ENCODE peak calls at places on chromosomes 12 and 14, in six cellular contexts. R is GM12891, M is GM12878, V is HepG2, D is K562, H is H1. A is an unnamed sample.

GRCh38 chr12:42679402-42679801 is 89.9 kb upstream of the PRICKLE1 start:
- DNase-seq in R (no peak), M (no peak), V (no peak), D (no peak), H (no peak), A (no peak)

GRCh38 chr12:116133149-116133548 is 144.3 kb downstream of the MED13L start:
- DNase-seq in R (no peak), M (no peak), V (peak; percentile 78), D (no peak), H (no peak), A (no peak)

GRCh38 chr12:62256408-62257079 is 3.7 kb upstream of the USP15 start:
- DNase-seq in R (no peak), M (no peak), V (no peak), D (peak; percentile 17), H (no peak), A (no peak)

GRCh38 chr12:93010461-93010860 is 81.4 kb upstream of the EEA1 start:
- DNase-seq in R (no peak), M (no peak), V (no peak), D (no peak), H (no peak), A (no peak)

GRCh38 chr14:73833530-73834257 is 17.9 kb upstream of the PTGR2 start:
- DNase-seq in R (no peak), M (no peak), V (peak; percentile 60), D (no peak), H (no peak), A (no peak)

GRCh38 chr12:120412421-120412820 is 25.5 kb upstream of the COX6A1 start:
- DNase-seq in R (no peak), M (no peak), V (no peak), D (no peak), H (no peak), A (no peak)

GRCh38 chr14:99871771-99872170 is 78.6 kb downstream of the EML1 start:
- DNase-seq in R (no peak), M (no peak), V (no peak), D (no peak), H (no peak), A (no peak)

GRCh38 chr12:99605-100004 is 33.0 kb downstream of the IQSEC3 start:
- DNase-seq in R (no peak), M (no peak), V (no peak), D (no peak), H (no peak), A (no peak)

GRCh38 chr12:11460343-11461023 is 65.1 kb upstream of the PRB2 start:
- DNase-seq in R (no peak), M (no peak), V (no peak), D (no peak), H (no peak), A (no peak)

GRCh38 chr14:35847636-35848035 is 21.5 kb downstream of the BRMS1L start:
- DNase-seq in R (no peak), M (no peak), V (no peak), D (no peak), H (no peak), A (no peak)
- TF ChIP-seq TAF1 in R (no peak), M (no peak), V (no peak), D (no peak), H (no peak), A (no peak)

GRCh38 chr12:104290320-104290719 is 13.2 kb upstream of the EID3 start:
- DNase-seq in R (no peak), M (no peak), V (no peak), D (no peak), H (no peak), A (no peak)

GRCh38 chr12:104290855-104291254 is 12.7 kb upstream of the EID3 start:
- DNase-seq in R (no peak), M (no peak), V (no peak), D (no peak), H (no peak), A (no peak)

GRCh38 chr12:104285740-104286537 is 17.6 kb upstream of the EID3 start:
- DNase-seq in R (no peak), M (no peak), V (no peak), D (no peak), H (no peak), A (no peak)

GRCh38 chr12:104286538-104287482 is 16.7 kb upstream of the EID3 start:
- DNase-seq in R (peak; percentile 60), M (peak; percentile 94), V (peak; percentile 95), D (peak; percentile 90), H (peak; percentile 90), A (peak; percentile 63)

GRCh38 chr12:104288635-104289258 is 14.8 kb upstream of the EID3 start:
- DNase-seq in R (peak; percentile 73), M (peak; percentile 65), V (peak; percentile 93), D (peak; percentile 93), H (peak; percentile 90), A (peak; percentile 79)
- TF ChIP-seq POLR2A in R (peak; percentile 84), M (peak; percentile 92), V (peak; percentile 72), D (peak; percentile 81), H (peak; percentile 93), A (peak; percentile 84)

GRCh38 chr12:114405199-114405448 is 820 bp downstream of the TBX5 start:
- DNase-seq in R (no peak), M (no peak), V (no peak), D (no peak), H (no peak), A (no peak)

GRCh38 chr12:114407566-114408411 is 1.8 kb upstream of the TBX5 start:
- DNase-seq in R (no peak), M (no peak), V (no peak), D (no peak), H (no peak), A (no peak)

GRCh38 chr12:114407034-114407420 is 1.1 kb upstream of the TBX5 start:
- DNase-seq in R (no peak), M (no peak), V (no peak), D (no peak), H (no peak), A (no peak)

GRCh38 chr12:114405449-114406271 is at the start of gene TBX5:
- DNase-seq in R (no peak), M (no peak), V (no peak), D (no peak), H (no peak), A (no peak)

DNA sequence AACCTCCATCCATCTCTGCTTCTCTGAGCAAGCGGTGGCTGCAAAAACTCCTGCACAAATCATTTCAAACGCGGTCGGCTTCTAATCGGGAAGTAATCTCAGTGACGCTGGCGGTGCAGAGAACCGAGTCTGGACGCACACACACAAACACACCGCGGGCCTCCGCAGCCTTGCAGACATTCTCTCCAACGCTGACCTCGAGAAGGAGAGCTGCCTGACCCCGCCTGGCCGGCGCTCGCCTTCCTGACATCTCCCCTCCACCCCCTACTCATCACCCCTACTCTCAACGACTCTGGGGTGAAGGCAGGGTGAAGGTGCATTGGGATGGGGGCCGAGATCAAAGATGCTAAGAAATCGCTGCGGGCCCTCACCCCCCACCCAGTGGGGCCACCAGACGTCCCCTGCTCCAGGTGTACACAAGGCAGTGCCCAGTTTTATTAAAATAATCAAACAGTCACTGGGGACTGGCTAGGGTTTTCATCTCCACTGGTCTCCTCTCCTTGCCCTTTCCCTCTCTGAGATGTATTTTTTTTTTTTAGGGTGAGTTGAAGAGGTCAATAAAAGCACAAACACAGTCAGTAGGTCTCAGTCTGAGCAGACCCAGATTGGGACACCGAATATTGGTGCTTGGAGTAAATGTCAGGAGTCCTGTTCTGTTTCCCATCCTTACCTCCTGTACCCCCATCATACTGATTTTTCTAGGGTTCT is 536 bp upstream of the TBX5 start:
- DNase-seq in R (no peak), M (no peak), V (no peak), D (no peak), H (no peak), A (no peak)
- TF ChIP-seq TAF1 in R (no peak), M (no peak), V (no peak), D (no peak), H (no peak), A (no peak)

GRCh38 chr14:96253140-96253539 is 2.9 kb upstream of the BDKRB1 start:
- DNase-seq in R (no peak), M (no peak), V (no peak), D (no peak), H (peak; percentile 21), A (no peak)
- TF ChIP-seq POLR2A in R (no peak), M (no peak), V (no peak), D (no peak), H (no peak), A (no peak)

GRCh38 chr12:126248871-126249403 is 1183.7 kb downstream of the AACS start:
- DNase-seq in R (no peak), M (no peak), V (no peak), D (no peak), H (no peak), A (no peak)
- TF ChIP-seq TAF1 in R (no peak), M (no peak), V (no peak), D (no peak), H (no peak), A (no peak)

GRCh38 chr14:105491366-105492006 is 440 bp downstream of the TEDC1 start:
- DNase-seq in R (peak; percentile 92), M (peak; percentile 58), V (peak; percentile 77), D (peak; percentile 95), H (no peak), A (peak; percentile 88)
- TF ChIP-seq POLR2A in R (no peak), M (no peak), V (no peak), D (peak; percentile 77), H (no peak), A (no peak)

DNA sequence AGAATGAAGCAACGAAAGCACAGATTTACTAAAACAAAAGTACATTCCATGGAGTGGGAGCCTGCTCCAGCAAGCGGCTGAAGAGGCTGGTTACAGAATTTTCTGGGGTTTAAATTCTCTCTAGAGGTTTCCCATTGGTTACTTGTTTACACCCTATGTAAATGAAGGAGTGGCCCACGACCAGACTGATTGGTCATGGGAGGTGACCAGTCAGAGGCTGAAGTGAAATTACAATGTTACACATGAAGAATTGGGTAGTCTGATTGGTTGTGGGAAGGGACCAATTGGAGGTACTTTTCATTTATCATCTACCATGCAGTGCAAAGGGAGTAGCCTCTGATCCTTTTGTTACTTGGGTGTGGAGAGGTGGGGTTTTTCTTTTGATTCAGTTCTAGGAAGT is 36.2 kb upstream of the APPL2 start:
- DNase-seq in R (no peak), M (no peak), V (no peak), D (no peak), H (no peak), A (no peak)
- TF ChIP-seq TAF1 in R (no peak), M (no peak), V (no peak), D (no peak), H (no peak), A (no peak)

GRCh38 chr14:24215495-24216344 is at the start of gene MDP1:
- DNase-seq in R (peak; percentile 69), M (peak; percentile 79), V (peak; percentile 95), D (peak; percentile 81), H (peak; percentile 73), A (peak; percentile 81)
- TF ChIP-seq POLR2A in R (peak; percentile 78), M (peak; percentile 93), V (no peak), D (peak; percentile 86), H (peak; percentile 87), A (peak; percentile 92)

A was measured in GM12892.